ENCODE peak calls at places on chromosomes 16 and 17, in nine cellular contexts. One of them, this sample, is unnamed.

GRCh38 chr16:1960665-1961630 is 1.6 kb downstream of the NDUFB10 start:
- DNase-seq in body of pancreas: no peak
- DNase-seq in HCT116: peak
- DNase-seq in mammary epithelial cell: peak
- DNase-seq in foreskin keratinocyte: no peak
- DNase-seq in lung: no peak
- DNase-seq in dorsolateral prefrontal cortex: no peak
- DNase-seq in ascending aorta: no peak
- DNase-seq in heart right ventricle: no peak
- DNase-seq in this sample: no peak

GRCh38 chr17:31015639-31016038 is 44.8 kb downstream of the RNF135 start:
- DNase-seq in heart right ventricle: no peak
- DNase-seq in HCT116: no peak
- DNase-seq in body of pancreas: no peak
- DNase-seq in foreskin keratinocyte: no peak
- DNase-seq in mammary epithelial cell: no peak
- DNase-seq in ascending aorta: no peak
- DNase-seq in lung: no peak
- DNase-seq in dorsolateral prefrontal cortex: no peak
- DNase-seq in this sample: no peak

GRCh38 chr17:40516581-40517285 is 15.3 kb upstream of the TNS4 start:
- DNase-seq in heart right ventricle: no peak
- DNase-seq in lung: no peak
- DNase-seq in foreskin keratinocyte: no peak
- DNase-seq in dorsolateral prefrontal cortex: peak
- DNase-seq in body of pancreas: no peak
- DNase-seq in HCT116: peak
- DNase-seq in ascending aorta: no peak
- DNase-seq in mammary epithelial cell: peak
- DNase-seq in this sample: no peak

GRCh38 chr17:540632-541031 is 174.0 kb downstream of the VPS53 start:
- DNase-seq in foreskin keratinocyte: no peak
- DNase-seq in ascending aorta: no peak
- DNase-seq in mammary epithelial cell: no peak
- DNase-seq in heart right ventricle: no peak
- DNase-seq in lung: no peak
- DNase-seq in HCT116: no peak
- DNase-seq in dorsolateral prefrontal cortex: no peak
- DNase-seq in body of pancreas: no peak
- DNase-seq in this sample: no peak

GRCh38 chr17:44518032-44518431 is 14.8 kb upstream of the GPATCH8 start:
- DNase-seq in foreskin keratinocyte: peak
- DNase-seq in heart right ventricle: no peak
- DNase-seq in lung: no peak
- DNase-seq in body of pancreas: no peak
- DNase-seq in dorsolateral prefrontal cortex: no peak
- DNase-seq in HCT116: no peak
- DNase-seq in mammary epithelial cell: no peak
- DNase-seq in ascending aorta: no peak
- DNase-seq in this sample: no peak

GRCh38 chr17:32490101-32490482 is 3.3 kb downstream of the CDK5R1 start:
- DNase-seq in lung: no peak
- DNase-seq in dorsolateral prefrontal cortex: peak
- DNase-seq in HCT116: no peak
- DNase-seq in heart right ventricle: no peak
- DNase-seq in body of pancreas: no peak
- DNase-seq in foreskin keratinocyte: no peak
- DNase-seq in ascending aorta: no peak
- DNase-seq in mammary epithelial cell: no peak
- DNase-seq in this sample: no peak

GRCh38 chr17:48625502-48626201 is 506 bp downstream of the HOXB9 start:
- DNase-seq in mammary epithelial cell: peak
- DNase-seq in foreskin keratinocyte: no peak
- DNase-seq in ascending aorta: no peak
- DNase-seq in HCT116: no peak
- DNase-seq in dorsolateral prefrontal cortex: no peak
- DNase-seq in lung: no peak
- DNase-seq in body of pancreas: peak
- DNase-seq in heart right ventricle: no peak
- DNase-seq in this sample: peak

GRCh38 chr17:5943232-5943631 is 126.9 kb upstream of the WSCD1 start:
- DNase-seq in dorsolateral prefrontal cortex: no peak
- DNase-seq in mammary epithelial cell: no peak
- DNase-seq in ascending aorta: no peak
- DNase-seq in lung: no peak
- DNase-seq in foreskin keratinocyte: no peak
- DNase-seq in HCT116: no peak
- DNase-seq in heart right ventricle: no peak
- DNase-seq in body of pancreas: no peak
- DNase-seq in this sample: no peak

GRCh38 chr16:48910214-48910613 is 300.2 kb upstream of the N4BP1 start:
- DNase-seq in heart right ventricle: no peak
- DNase-seq in HCT116: no peak
- DNase-seq in lung: no peak
- DNase-seq in ascending aorta: no peak
- DNase-seq in mammary epithelial cell: no peak
- DNase-seq in dorsolateral prefrontal cortex: no peak
- DNase-seq in body of pancreas: no peak
- DNase-seq in foreskin keratinocyte: no peak
- DNase-seq in this sample: no peak

GRCh38 chr17:6095501-6095900 is 25.3 kb downstream of the WSCD1 start:
- DNase-seq in lung: no peak
- DNase-seq in ascending aorta: no peak
- DNase-seq in heart right ventricle: no peak
- DNase-seq in HCT116: no peak
- DNase-seq in dorsolateral prefrontal cortex: no peak
- DNase-seq in body of pancreas: no peak
- DNase-seq in mammary epithelial cell: no peak
- DNase-seq in foreskin keratinocyte: no peak
- DNase-seq in this sample: no peak

GRCh38 chr17:29292992-29293889 is 707 bp downstream of the NUFIP2 start:
- DNase-seq in heart right ventricle: peak
- DNase-seq in lung: peak
- DNase-seq in foreskin keratinocyte: no peak
- DNase-seq in body of pancreas: peak
- DNase-seq in ascending aorta: peak
- DNase-seq in mammary epithelial cell: peak
- DNase-seq in HCT116: no peak
- DNase-seq in dorsolateral prefrontal cortex: peak
- DNase-seq in this sample: peak

GRCh38 chr17:29293890-29294579 is at the start of gene NUFIP2:
- DNase-seq in dorsolateral prefrontal cortex: peak
- DNase-seq in body of pancreas: peak
- DNase-seq in ascending aorta: peak
- DNase-seq in mammary epithelial cell: peak
- DNase-seq in foreskin keratinocyte: peak
- DNase-seq in lung: peak
- DNase-seq in HCT116: peak
- DNase-seq in heart right ventricle: peak
- DNase-seq in this sample: peak

GRCh38 chr17:29292071-29292991 is 1.6 kb downstream of the NUFIP2 start:
- DNase-seq in foreskin keratinocyte: peak
- DNase-seq in body of pancreas: peak
- DNase-seq in mammary epithelial cell: peak
- DNase-seq in lung: peak
- DNase-seq in ascending aorta: peak
- DNase-seq in dorsolateral prefrontal cortex: peak
- DNase-seq in HCT116: no peak
- DNase-seq in heart right ventricle: peak
- DNase-seq in this sample: peak

GRCh38 chr17:29294580-29294900 is 592 bp upstream of the NUFIP2 start:
- DNase-seq in dorsolateral prefrontal cortex: no peak
- DNase-seq in heart right ventricle: no peak
- DNase-seq in lung: no peak
- DNase-seq in body of pancreas: no peak
- DNase-seq in mammary epithelial cell: no peak
- DNase-seq in HCT116: no peak
- DNase-seq in foreskin keratinocyte: no peak
- DNase-seq in ascending aorta: no peak
- DNase-seq in this sample: no peak

GRCh38 chr17:29295420-29295819 is 1.5 kb upstream of the NUFIP2 start:
- DNase-seq in dorsolateral prefrontal cortex: no peak
- DNase-seq in heart right ventricle: no peak
- DNase-seq in foreskin keratinocyte: no peak
- DNase-seq in ascending aorta: no peak
- DNase-seq in body of pancreas: no peak
- DNase-seq in lung: no peak
- DNase-seq in mammary epithelial cell: no peak
- DNase-seq in HCT116: no peak
- DNase-seq in this sample: no peak
- H3K27ac ChIP-seq in dorsolateral prefrontal cortex: peak
- H3K27ac ChIP-seq in heart right ventricle: no peak
- H3K27ac ChIP-seq in foreskin keratinocyte: no peak
- H3K27ac ChIP-seq in ascending aorta: no peak
- H3K27ac ChIP-seq in body of pancreas: no peak
- H3K27ac ChIP-seq in lung: no peak
- H3K27ac ChIP-seq in mammary epithelial cell: no peak
- H3K27ac ChIP-seq in HCT116: no peak
- H3K27ac ChIP-seq in this sample: no peak

DNA sequence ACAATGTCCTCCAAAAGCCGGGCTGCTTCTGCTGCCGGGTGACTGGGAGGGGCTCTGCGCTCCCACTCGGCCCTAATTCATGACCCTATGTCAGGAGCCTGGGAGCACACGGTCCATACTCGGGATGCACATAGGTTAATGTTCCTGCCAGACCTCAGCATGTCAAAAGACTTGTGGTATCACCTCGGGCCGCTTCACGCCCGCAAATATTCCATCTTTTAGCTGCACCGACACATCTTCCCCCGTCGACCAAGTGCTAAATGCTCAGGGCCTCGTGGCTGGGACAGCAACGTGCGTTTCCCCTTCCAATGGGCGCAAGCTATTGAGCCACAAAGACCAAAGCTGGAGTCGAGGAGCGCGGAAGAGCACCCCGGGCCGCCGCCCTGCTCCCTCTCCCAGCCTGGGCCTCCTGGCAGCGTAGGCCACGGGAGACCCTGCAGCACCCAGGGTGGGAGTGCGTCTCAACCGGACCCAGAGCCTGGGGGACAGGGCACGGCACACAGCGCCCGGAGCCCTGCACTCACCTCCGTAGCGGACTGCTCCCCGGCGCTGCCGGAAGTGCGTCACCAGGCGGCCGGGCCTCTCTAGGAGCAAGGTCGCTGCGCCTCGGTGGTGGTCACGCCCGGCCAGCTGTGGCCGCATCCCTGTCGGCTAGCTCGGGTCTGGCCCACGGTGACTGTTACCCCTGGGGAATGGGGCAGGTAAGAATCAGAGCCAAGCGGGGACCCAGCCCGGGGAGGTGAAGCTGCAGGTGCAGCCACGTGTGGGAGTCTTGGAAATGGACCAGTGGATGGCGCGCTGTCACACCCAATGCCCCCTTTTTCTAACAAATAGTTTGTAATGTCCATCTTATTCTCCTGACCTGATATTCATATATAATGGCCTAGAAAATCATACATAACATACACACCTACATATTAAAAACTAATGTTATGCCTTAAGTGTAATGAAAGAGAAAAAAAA is at the start of gene ZNF23:
- DNase-seq in body of pancreas: peak
- DNase-seq in dorsolateral prefrontal cortex: peak
- DNase-seq in ascending aorta: peak
- DNase-seq in mammary epithelial cell: peak
- DNase-seq in lung: peak
- DNase-seq in HCT116: peak
- DNase-seq in foreskin keratinocyte: peak
- DNase-seq in heart right ventricle: peak
- DNase-seq in this sample: peak
- TF ChIP-seq CTCF in body of pancreas: no peak
- TF ChIP-seq CTCF in dorsolateral prefrontal cortex: peak
- TF ChIP-seq CTCF in ascending aorta: no peak
- TF ChIP-seq CTCF in mammary epithelial cell: peak
- TF ChIP-seq CTCF in lung: no peak
- TF ChIP-seq CTCF in HCT116: no peak
- TF ChIP-seq CTCF in foreskin keratinocyte: peak
- TF ChIP-seq CTCF in heart right ventricle: no peak
- TF ChIP-seq CTCF in this sample: no peak

GRCh38 chr16:77590707-77591106 is 131.6 kb upstream of the NUDT7 start:
- DNase-seq in ascending aorta: no peak
- DNase-seq in mammary epithelial cell: no peak
- DNase-seq in HCT116: no peak
- DNase-seq in foreskin keratinocyte: no peak
- DNase-seq in heart right ventricle: no peak
- DNase-seq in body of pancreas: no peak
- DNase-seq in lung: no peak
- DNase-seq in dorsolateral prefrontal cortex: no peak
- DNase-seq in this sample: no peak

GRCh38 chr16:77594057-77594456 is 128.3 kb upstream of the NUDT7 start:
- DNase-seq in HCT116: no peak
- DNase-seq in ascending aorta: no peak
- DNase-seq in heart right ventricle: no peak
- DNase-seq in lung: no peak
- DNase-seq in body of pancreas: no peak
- DNase-seq in mammary epithelial cell: no peak
- DNase-seq in foreskin keratinocyte: no peak
- DNase-seq in dorsolateral prefrontal cortex: no peak
- DNase-seq in this sample: no peak

GRCh38 chr16:77591347-77591746 is 131.0 kb upstream of the NUDT7 start:
- DNase-seq in ascending aorta: no peak
- DNase-seq in heart right ventricle: no peak
- DNase-seq in dorsolateral prefrontal cortex: no peak
- DNase-seq in body of pancreas: no peak
- DNase-seq in foreskin keratinocyte: no peak
- DNase-seq in lung: no peak
- DNase-seq in mammary epithelial cell: no peak
- DNase-seq in HCT116: no peak
- DNase-seq in this sample: no peak

GRCh38 chr16:77589071-77589755 is 133.1 kb upstream of the NUDT7 start:
- DNase-seq in foreskin keratinocyte: no peak
- DNase-seq in ascending aorta: no peak
- DNase-seq in dorsolateral prefrontal cortex: no peak
- DNase-seq in HCT116: no peak
- DNase-seq in body of pancreas: no peak
- DNase-seq in heart right ventricle: no peak
- DNase-seq in mammary epithelial cell: no peak
- DNase-seq in lung: no peak
- DNase-seq in this sample: no peak

DNA sequence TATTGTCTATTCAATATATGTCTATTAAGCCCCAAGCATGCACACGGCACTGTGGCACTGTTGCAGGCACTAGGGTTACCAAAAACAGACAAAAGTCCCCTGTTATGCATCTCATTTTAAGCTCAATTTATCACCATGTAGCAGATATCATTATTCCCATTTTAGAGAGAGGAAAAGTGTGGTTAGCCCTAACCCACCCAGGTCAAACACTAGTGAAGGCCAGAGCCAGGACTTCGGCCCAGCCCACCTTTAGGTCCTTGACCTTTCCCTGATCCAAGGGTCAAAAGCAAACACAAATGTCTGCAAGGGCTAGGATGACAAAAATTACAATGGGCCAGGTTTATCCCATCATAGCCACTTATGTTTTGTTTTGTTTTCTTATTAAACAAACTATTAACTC is 130.3 kb upstream of the NUDT7 start:
- DNase-seq in body of pancreas: no peak
- DNase-seq in dorsolateral prefrontal cortex: no peak
- DNase-seq in HCT116: no peak
- DNase-seq in lung: no peak
- DNase-seq in ascending aorta: no peak
- DNase-seq in heart right ventricle: no peak
- DNase-seq in foreskin keratinocyte: no peak
- DNase-seq in mammary epithelial cell: no peak
- DNase-seq in this sample: no peak
- H3K27ac ChIP-seq in body of pancreas: no peak
- H3K27ac ChIP-seq in dorsolateral prefrontal cortex: no peak
- H3K27ac ChIP-seq in HCT116: no peak
- H3K27ac ChIP-seq in lung: no peak
- H3K27ac ChIP-seq in ascending aorta: no peak
- H3K27ac ChIP-seq in heart right ventricle: no peak
- H3K27ac ChIP-seq in foreskin keratinocyte: no peak
- H3K27ac ChIP-seq in mammary epithelial cell: no peak
- H3K27ac ChIP-seq in this sample: no peak

GRCh38 chr16:78002915-78003538 is 19.3 kb upstream of the CLEC3A start:
- DNase-seq in HCT116: peak
- DNase-seq in lung: peak
- DNase-seq in body of pancreas: peak
- DNase-seq in dorsolateral prefrontal cortex: peak
- DNase-seq in heart right ventricle: peak
- DNase-seq in foreskin keratinocyte: peak
- DNase-seq in mammary epithelial cell: peak
- DNase-seq in ascending aorta: peak
- DNase-seq in this sample: peak
- TF ChIP-seq CTCF in HCT116: peak
- TF ChIP-seq CTCF in lung: peak
- TF ChIP-seq CTCF in body of pancreas: peak
- TF ChIP-seq CTCF in dorsolateral prefrontal cortex: peak
- TF ChIP-seq CTCF in heart right ventricle: peak
- TF ChIP-seq CTCF in foreskin keratinocyte: peak
- TF ChIP-seq CTCF in mammary epithelial cell: peak
- TF ChIP-seq CTCF in ascending aorta: peak
- TF ChIP-seq CTCF in this sample: peak

This sample was measured in RWPE1.